ENCODE peak calls at places on chromosomes 16 and 17, in four cellular contexts. X, D, I and B are unnamed samples.
A peak's percentile ranks its signal among the peaks of the same experiment; 100 is the strongest.

GRCh38 chr17:45309400-45309799 is 7.4 kb downstream of the MAP3K14 start:
- DNase-seq in X (no peak), D (no peak), I (no peak), B (no peak)

GRCh38 chr16:74297296-74297665 is 667 bp downstream of the PSMD7 start:
- DNase-seq in X (peak; percentile 38), D (no peak), I (no peak), B (no peak)

GRCh38 chr16:86016201-86016965 is 117.4 kb downstream of the IRF8 start:
- DNase-seq in X (no peak), D (peak; percentile 34), I (peak; percentile 69), B (peak; percentile 20)

GRCh38 chr16:86590501-86591144 is 12.3 kb downstream of the FOXL1 start:
- DNase-seq in X (no peak), D (no peak), I (no peak), B (no peak)

GRCh38 chr16:76081936-76082335 is 195.3 kb upstream of the CNTNAP4 start:
- DNase-seq in X (no peak), D (no peak), I (no peak), B (no peak)

GRCh38 chr17:49566668-49567071 is 9.0 kb upstream of the NXPH3 start:
- DNase-seq in X (no peak), D (no peak), I (no peak), B (peak; percentile 18)

GRCh38 chr17:15891348-15891747 is 53.6 kb upstream of the ADORA2B start:
- DNase-seq in X (no peak), D (no peak), I (no peak), B (no peak)

GRCh38 chr16:67668495-67669157 is 2.0 kb downstream of the C16orf86 start:
- DNase-seq in X (no peak), D (no peak), I (no peak), B (no peak)

GRCh38 chr16:85315871-85316270 is 203.6 kb upstream of the CIBAR2 start:
- DNase-seq in X (no peak), D (no peak), I (no peak), B (no peak)

GRCh38 chr17:35056013-35056412 is 7.5 kb downstream of the RFFL start:
- DNase-seq in X (no peak), D (no peak), I (peak; percentile 44), B (no peak)

GRCh38 chr17:73841431-73842060 is 197.3 kb upstream of the SDK2 start:
- DNase-seq in X (no peak), D (no peak), I (peak; percentile 76), B (no peak)

GRCh38 chr16:1773703-1774455 is 945 bp upstream of the MRPS34 start:
- DNase-seq in X (no peak), D (no peak), I (no peak), B (no peak)

GRCh38 chr17:7132511-7133094 is 18.0 kb upstream of the ASGR2 start:
- DNase-seq in X (no peak), D (no peak), I (peak; percentile 95), B (no peak)

GRCh38 chr17:80848449-80849102 is 143.1 kb upstream of the CHMP6 start:
- DNase-seq in X (no peak), D (no peak), I (no peak), B (peak; percentile 72)

GRCh38 chr16:83116274-83116892 is 489.6 kb downstream of the CDH13 start:
- DNase-seq in X (no peak), D (no peak), I (peak; percentile 46), B (no peak)

GRCh38 chr17:4944163-4944553 is 4.1 kb downstream of the RNF167 start:
- DNase-seq in X (no peak), D (no peak), I (peak; percentile 42), B (no peak)

GRCh38 chr16:1823821-1824220 is 2.8 kb downstream of the HAGH start:
- DNase-seq in X (no peak), D (no peak), I (peak; percentile 75), B (peak; percentile 72)

GRCh38 chr17:82124101-82124500 is 26.1 kb upstream of the FASN start:
- DNase-seq in X (no peak), D (no peak), I (no peak), B (no peak)

GRCh38 chr16:66344533-66345145 is 21.9 kb upstream of the CDH5 start:
- DNase-seq in X (no peak), D (peak; percentile 63), I (no peak), B (no peak)

GRCh38 chr17:60923000-60923399 is 245.3 kb downstream of the BCAS3 start:
- DNase-seq in X (no peak), D (no peak), I (no peak), B (no peak)

GRCh38 chr16:51243836-51244483 is 92.9 kb upstream of the SALL1 start:
- DNase-seq in X (no peak), D (no peak), I (no peak), B (no peak)

GRCh38 chr16:87698676-87699179 is 67.1 kb downstream of the KLHDC4 start:
- DNase-seq in X (no peak), D (no peak), I (no peak), B (no peak)

GRCh38 chr16:68367034-68367433 is 56.2 kb downstream of the PRMT7 start:
- DNase-seq in X (peak; percentile 48), D (peak; percentile 61), I (peak; percentile 78), B (no peak)

GRCh38 chr17:15659663-15660062 is 24.4 kb downstream of the TRIM16 start:
- DNase-seq in X (no peak), D (no peak), I (peak; percentile 58), B (no peak)

GRCh38 chr17:4247361-4247980 is 16.3 kb downstream of the ANKFY1 start:
- DNase-seq in X (no peak), D (no peak), I (no peak), B (no peak)

GRCh38 chr17:58277726-58278595 is 2.8 kb downstream of the MPO start:
- DNase-seq in X (no peak), D (no peak), I (no peak), B (no peak)

GRCh38 chr16:11360581-11360980 is 15.3 kb downstream of the RMI2 start:
- DNase-seq in X (no peak), D (no peak), I (no peak), B (peak; percentile 19)

GRCh38 chr17:44913676-44914075 is 1.6 kb downstream of the GFAP start:
- DNase-seq in X (no peak), D (no peak), I (no peak), B (peak; percentile 54)

GRCh38 chr16:68064791-68065365 is 20.3 kb upstream of the NFATC3 start:
- DNase-seq in X (no peak), D (peak; percentile 63), I (peak; percentile 77), B (peak; percentile 46)

GRCh38 chr16:84423416-84423837 is 55.1 kb downstream of the ATP2C2 start:
- DNase-seq in X (no peak), D (no peak), I (no peak), B (peak; percentile 35)

GRCh38 chr17:69870751-69871199 is 204.2 kb upstream of the KCNJ16 start:
- DNase-seq in X (no peak), D (no peak), I (no peak), B (no peak)

GRCh38 chr16:54937673-54938350 is 7.1 kb downstream of the IRX5 start:
- DNase-seq in X (no peak), D (peak; percentile 31), I (no peak), B (peak; percentile 72)
- TF ChIP-seq CTCF in X (no peak), D (peak; percentile 36), I (peak; percentile 44), B (peak; percentile 63)

GRCh38 chr17:42185497-42185860 is 227 bp upstream of the HCRT start:
- DNase-seq in X (no peak), D (no peak), I (no peak), B (no peak)

GRCh38 chr17:42182927-42183734 is 2.1 kb downstream of the HCRT start:
- DNase-seq in X (no peak), D (no peak), I (no peak), B (no peak)

GRCh38 chr17:42181851-42182207 is 887 bp upstream of the KCNH4 start:
- DNase-seq in X (no peak), D (no peak), I (no peak), B (no peak)

GRCh38 chr17:42184717-42185496 is at the start of gene HCRT:
- DNase-seq in X (no peak), D (no peak), I (no peak), B (no peak)

GRCh38 chr17:42183741-42184711 is 1.2 kb downstream of the HCRT start:
- DNase-seq in X (peak; percentile 57), D (peak; percentile 84), I (peak; percentile 93), B (no peak)
- TF ChIP-seq CTCF in X (peak; percentile 50), D (peak; percentile 84), I (peak; percentile 93), B (peak; percentile 90)

GRCh38 chr17:66427134-66427533 is 124.7 kb downstream of the PRKCA start:
- DNase-seq in X (no peak), D (no peak), I (no peak), B (no peak)
- TF ChIP-seq CTCF in X (no peak), D (no peak), I (no peak), B (no peak)

GRCh38 chr16:48575471-48576050 is 34.4 kb downstream of the N4BP1 start:
- DNase-seq in X (no peak), D (no peak), I (no peak), B (no peak)

GRCh38 chr16:48574766-48575165 is 35.2 kb downstream of the N4BP1 start:
- DNase-seq in X (no peak), D (no peak), I (no peak), B (no peak)

GRCh38 chr16:48576927-48577326 is 33.1 kb downstream of the N4BP1 start:
- DNase-seq in X (no peak), D (no peak), I (no peak), B (no peak)

GRCh38 chr16:48574148-48574547 is 35.8 kb downstream of the N4BP1 start:
- DNase-seq in X (no peak), D (no peak), I (no peak), B (no peak)
- TF ChIP-seq CTCF in X (no peak), D (no peak), I (no peak), B (no peak)